ENCODE peak calls at places on chromosomes 12 and 14, in ten cellular contexts. C is hippocampal formation; E is anterior cingulate cortex; T is heart left ventricle; B is NCI-H82; P is naive B cell; J is ACHN; S is stimulated activated CD8-positive, alpha-beta memory T cell treated with anti-CD3 and anti-CD28 coated beads, Interleukin-4, amount 100 ng/mL, for 24 hours; W is fibroblast of pulmonary artery; Q is activated effector memory CD4-positive, alpha-beta T cell treated with anti-CD3 and anti-CD28 coated beads, Interleukin-2, amount 50 U/mL, for 16 hours. N is an unnamed sample.

GRCh38 chr12:92552412-92553108 is 150.2 kb upstream of the PLEKHG7 start:
- DNase-seq in T (no peak), P (no peak), J (peak), S (no peak), E (no peak), W (no peak), C (no peak), B (no peak), Q (no peak), N (no peak)

GRCh38 chr12:53493610-53494391 is 5.5 kb downstream of the MAP3K12 start:
- DNase-seq in J (no peak), T (no peak), C (no peak), Q (no peak), W (no peak), S (no peak), P (no peak), E (no peak), B (peak), N (no peak)

GRCh38 chr14:75577090-75577489 is 1.3 kb upstream of the FLVCR2 start:
- DNase-seq in J (no peak), W (no peak), S (no peak), B (no peak), E (no peak), C (no peak), P (peak), Q (no peak), T (no peak), N (no peak)

GRCh38 chr14:68961781-68962584 is 17.1 kb downstream of the ACTN1 start:
- DNase-seq in J (peak), T (peak), E (peak), Q (no peak), S (no peak), C (no peak), W (no peak), B (no peak), P (no peak), N (peak)

GRCh38 chr12:12776261-12776660 is 9.2 kb upstream of the APOLD1 start:
- DNase-seq in E (no peak), P (no peak), Q (no peak), J (no peak), S (no peak), B (no peak), W (peak), C (no peak), T (no peak), N (no peak)

GRCh38 chr14:49418789-49419188 is 167.4 kb downstream of the RPS29 start:
- DNase-seq in S (no peak), Q (no peak), W (no peak), E (no peak), J (no peak), C (no peak), T (no peak), B (no peak), P (no peak), N (no peak)

GRCh38 chr12:51395283-51396230 is 4.4 kb upstream of the GALNT6 start:
- DNase-seq in C (no peak), Q (peak), W (no peak), J (no peak), T (no peak), B (no peak), E (no peak), S (no peak), P (peak), N (no peak)

GRCh38 chr12:69851976-69852375 is 26.9 kb downstream of the MYRFL start:
- DNase-seq in J (no peak), P (no peak), S (no peak), C (no peak), E (no peak), T (no peak), B (no peak), Q (no peak), W (peak), N (no peak)

GRCh38 chr14:49950275-49951250 is 57.7 kb downstream of the ARF6 start:
- DNase-seq in W (no peak), J (no peak), Q (no peak), E (no peak), B (no peak), C (no peak), T (no peak), P (no peak), S (no peak), N (no peak)

GRCh38 chr14:90671382-90671781 is 144.8 kb downstream of the TTC7B start:
- DNase-seq in J (no peak), Q (no peak), B (no peak), S (no peak), P (no peak), T (no peak), C (no peak), E (no peak), W (no peak), N (no peak)

GRCh38 chr14:25108959-25109358 is 59.0 kb upstream of the STXBP6 start:
- DNase-seq in W (no peak), Q (no peak), J (no peak), T (peak), P (no peak), E (no peak), C (no peak), B (peak), S (no peak), N (no peak)

GRCh38 chr12:46839964-46840363 is 14.2 kb upstream of the SLC38A4 start:
- DNase-seq in P (no peak), S (no peak), B (no peak), E (no peak), T (no peak), W (no peak), Q (no peak), C (no peak), J (no peak), N (no peak)

GRCh38 chr14:62914025-62914424 is 131.2 kb downstream of the KCNH5 start:
- DNase-seq in Q (no peak), E (no peak), C (no peak), S (no peak), B (no peak), W (peak), T (no peak), J (no peak), P (no peak), N (no peak)

GRCh38 chr12:117189725-117190209 is 503 bp downstream of the FBXO21 start:
- DNase-seq in Q (peak), T (peak), B (peak), C (peak), W (peak), S (peak), P (peak), J (peak), E (peak), N (peak)

GRCh38 chr12:90257927-90258624 is 549.4 kb upstream of the ATP2B1 start:
- DNase-seq in P (no peak), T (no peak), S (no peak), E (no peak), B (no peak), C (no peak), J (no peak), Q (no peak), W (no peak), N (no peak)

GRCh38 chr12:12892670-12893290 is 1.4 kb downstream of the GPRC5A start:
- DNase-seq in C (no peak), B (no peak), P (no peak), W (no peak), T (no peak), Q (no peak), E (no peak), S (no peak), J (no peak), N (no peak)

GRCh38 chr14:71773900-71774481 is 158.2 kb upstream of the RGS6 start:
- DNase-seq in C (no peak), B (no peak), P (no peak), E (no peak), Q (no peak), J (no peak), T (no peak), W (no peak), S (no peak), N (no peak)

GRCh38 chr12:104544836-104545235 is 88.1 kb downstream of the CHST11 start:
- DNase-seq in P (no peak), S (no peak), Q (no peak), J (no peak), T (no peak), C (no peak), B (no peak), E (no peak), W (no peak), N (no peak)

GRCh38 chr12:27193106-27193505 is 51.0 kb upstream of the STK38L start:
- DNase-seq in E (no peak), B (no peak), C (no peak), W (peak), Q (no peak), T (no peak), S (no peak), J (no peak), P (no peak), N (no peak)

GRCh38 chr12:57153420-57153997 is 6.1 kb upstream of the LRP1-AS start:
- DNase-seq in J (no peak), W (no peak), E (no peak), Q (no peak), P (no peak), T (no peak), C (no peak), S (no peak), B (no peak), N (no peak)

GRCh38 chr14:84108746-84109457 is 1421.0 kb upstream of the FLRT2 start:
- DNase-seq in B (no peak), E (no peak), S (no peak), W (peak), T (no peak), J (no peak), C (no peak), P (no peak), Q (no peak), N (no peak)

GRCh38 chr14:34593740-34594375 is 36.1 kb downstream of the SNX6 start:
- DNase-seq in C (no peak), E (no peak), J (no peak), W (peak), P (no peak), B (no peak), T (no peak), Q (peak), S (no peak), N (peak)

GRCh38 chr14:32121948-32122347 is 44.8 kb downstream of the ARHGAP5 start:
- DNase-seq in E (no peak), C (no peak), S (no peak), T (no peak), P (no peak), B (no peak), W (no peak), Q (no peak), J (no peak), N (no peak)

GRCh38 chr12:116130431-116130830 is 147.1 kb downstream of the MED13L start:
- DNase-seq in E (no peak), T (no peak), Q (no peak), J (no peak), C (no peak), S (no peak), W (no peak), B (peak), P (no peak), N (no peak)

GRCh38 chr12:65836419-65837197 is 12.3 kb downstream of the HMGA2 start:
- DNase-seq in B (no peak), J (no peak), S (no peak), E (no peak), Q (no peak), W (no peak), T (no peak), C (no peak), P (no peak), N (no peak)

GRCh38 chr12:114025935-114026334 is 59.8 kb upstream of the RBM19 start:
- DNase-seq in S (no peak), B (no peak), J (no peak), T (peak), W (no peak), Q (no peak), C (no peak), P (no peak), E (no peak), N (no peak)

GRCh38 chr12:92695056-92695455 is 7.7 kb upstream of the PLEKHG7 start:
- DNase-seq in E (no peak), T (no peak), W (no peak), C (no peak), P (no peak), Q (no peak), B (no peak), S (no peak), J (no peak), N (no peak)

GRCh38 chr12:64522807-64523206 is 70.9 kb downstream of the TBK1 start:
- DNase-seq in J (no peak), P (no peak), S (no peak), E (no peak), T (no peak), W (no peak), Q (no peak), B (no peak), C (no peak), N (no peak)

GRCh38 chr14:63249112-63249511 is 44.9 kb downstream of the RHOJ start:
- DNase-seq in B (no peak), T (no peak), S (no peak), Q (no peak), W (peak), P (no peak), J (no peak), C (no peak), E (no peak), N (no peak)

GRCh38 chr14:104800600-104801283 is at the start of gene ZBTB42:
- DNase-seq in P (peak), C (no peak), J (peak), Q (peak), S (peak), E (no peak), T (peak), W (peak), B (peak), N (peak)

GRCh38 chr12:91786490-91787272 is 359.0 kb downstream of the BTG1 start:
- DNase-seq in B (no peak), C (no peak), T (no peak), P (no peak), W (no peak), J (no peak), E (no peak), Q (no peak), S (no peak), N (no peak)

GRCh38 chr12:99746538-99746937 is 99.0 kb downstream of the GARIN6 start:
- DNase-seq in C (no peak), P (no peak), B (peak), E (no peak), S (no peak), J (peak), W (no peak), Q (no peak), T (no peak), N (no peak)

GRCh38 chr14:89493406-89493805 is 76.4 kb upstream of the FOXN3 start:
- DNase-seq in W (no peak), E (no peak), S (no peak), C (no peak), T (no peak), J (no peak), Q (no peak), B (no peak), P (no peak), N (no peak)

GRCh38 chr12:54054442-54055332 is 1.1 kb downstream of the HOXC4 start:
- DNase-seq in B (peak), T (no peak), J (no peak), C (no peak), S (no peak), P (no peak), W (no peak), E (no peak), Q (no peak), N (no peak)

GRCh38 chr12:131928080-131928764 is 854 bp upstream of the PUS1 start:
- DNase-seq in S (no peak), Q (no peak), E (no peak), J (no peak), C (no peak), P (no peak), W (peak), B (peak), T (peak), N (no peak)

GRCh38 chr12:66446276-66446675 is 144.0 kb downstream of the HELB start:
- DNase-seq in T (no peak), Q (no peak), C (no peak), B (no peak), S (no peak), P (no peak), E (no peak), J (no peak), W (no peak), N (no peak)

GRCh38 chr14:58607571-58608317 is 30.0 kb upstream of the DACT1 start:
- DNase-seq in S (no peak), C (no peak), B (no peak), J (no peak), T (no peak), W (peak), P (no peak), E (no peak), Q (no peak), N (no peak)

GRCh38 chr12:122227341-122227740 is 1.5 kb upstream of the DIABLO start:
- DNase-seq in T (no peak), E (no peak), B (peak), W (no peak), S (peak), J (no peak), C (no peak), P (no peak), Q (peak), N (no peak)

GRCh38 chr12:66279127-66279712 is 23.1 kb upstream of the HELB start:
- DNase-seq in E (no peak), Q (peak), W (peak), B (peak), C (no peak), S (no peak), P (no peak), T (no peak), J (peak), N (no peak)

N was measured in tibial artery.